ENCODE peak calls at places on chromosomes 2 and 18, in nine cellular contexts. V, X, I, L, F, W, B, R and K are unnamed samples.

GRCh38 chr18:9974279-9974915 is 60.6 kb downstream of the VAPA start:
- DNase-seq in V (no peak), X (no peak), I (no peak), L (no peak), F (no peak), W (peak), B (no peak), R (peak), K (no peak)

GRCh38 chr2:216057688-216058193 is 23.9 kb downstream of the PECR start:
- DNase-seq in V (peak), X (peak), I (peak), L (peak), F (peak), W (no peak), B (no peak), R (peak), K (peak)

GRCh38 chr2:74498500-74499268 is 719 bp downstream of the LBX2 start:
- DNase-seq in V (no peak), X (no peak), I (no peak), L (no peak), F (peak), W (no peak), B (peak), R (no peak), K (no peak)

GRCh38 chr18:79533146-79533545 is 137.4 kb downstream of the NFATC1 start:
- DNase-seq in V (no peak), X (no peak), I (no peak), L (peak), F (no peak), W (no peak), B (no peak), R (no peak), K (no peak)

GRCh38 chr2:172931256-172931894 is 144.3 kb upstream of the MAP3K20 start:
- DNase-seq in V (no peak), X (no peak), I (peak), L (no peak), F (peak), W (peak), B (peak), R (no peak), K (peak)

GRCh38 chr2:85705680-85706039 is 11.5 kb downstream of the GNLY start:
- DNase-seq in V (no peak), X (peak), I (peak), L (no peak), F (peak), W (peak), B (no peak), R (peak), K (peak)

GRCh38 chr2:197838036-197838435 is 33.6 kb downstream of the PLCL1 start:
- DNase-seq in V (no peak), X (no peak), I (peak), L (no peak), F (peak), W (peak), B (no peak), R (peak), K (no peak)

GRCh38 chr2:123894167-123894566 is 130.9 kb upstream of the CNTNAP5 start:
- DNase-seq in V (no peak), X (no peak), I (no peak), L (no peak), F (no peak), W (no peak), B (no peak), R (no peak), K (no peak)

GRCh38 chr2:67465623-67466022 is 68.5 kb downstream of the ETAA1 start:
- DNase-seq in V (no peak), X (no peak), I (no peak), L (no peak), F (no peak), W (no peak), B (no peak), R (no peak), K (no peak)

GRCh38 chr2:99569393-99569792 is 79.6 kb upstream of the REV1 start:
- DNase-seq in V (no peak), X (no peak), I (no peak), L (no peak), F (no peak), W (no peak), B (no peak), R (no peak), K (no peak)

GRCh38 chr18:70036771-70037452 is 89.2 kb upstream of the CD226 start:
- DNase-seq in V (no peak), X (no peak), I (no peak), L (no peak), F (no peak), W (no peak), B (no peak), R (no peak), K (no peak)

GRCh38 chr2:48205137-48205798 is 299.0 kb upstream of the FBXO11 start:
- DNase-seq in V (no peak), X (no peak), I (peak), L (no peak), F (peak), W (peak), B (no peak), R (no peak), K (no peak)

GRCh38 chr18:11901826-11902438 is 6.2 kb downstream of the MPPE1 start:
- DNase-seq in V (no peak), X (no peak), I (no peak), L (no peak), F (no peak), W (no peak), B (no peak), R (no peak), K (no peak)

GRCh38 chr2:31980674-31981356 is 30.0 kb downstream of the MEMO1 start:
- DNase-seq in V (no peak), X (no peak), I (peak), L (no peak), F (peak), W (peak), B (peak), R (no peak), K (no peak)

GRCh38 chr18:50187659-50188058 is 7.3 kb downstream of the MYO5B start:
- DNase-seq in V (no peak), X (no peak), I (no peak), L (no peak), F (no peak), W (no peak), B (no peak), R (no peak), K (no peak)

GRCh38 chr2:84556190-84556589 is 39.9 kb downstream of the DNAH6 start:
- DNase-seq in V (no peak), X (no peak), I (no peak), L (no peak), F (no peak), W (no peak), B (no peak), R (no peak), K (no peak)

GRCh38 chr2:172246649-172247048 is 143.9 kb upstream of the DLX2 start:
- DNase-seq in V (no peak), X (peak), I (no peak), L (no peak), F (peak), W (peak), B (no peak), R (no peak), K (no peak)

GRCh38 chr2:177717831-177718618 is 325.5 kb downstream of the AGPS start:
- DNase-seq in V (no peak), X (peak), I (no peak), L (no peak), F (no peak), W (no peak), B (no peak), R (no peak), K (no peak)

GRCh38 chr2:8453904-8454302 is 228.0 kb upstream of the ID2 start:
- DNase-seq in V (no peak), X (no peak), I (no peak), L (no peak), F (peak), W (peak), B (no peak), R (no peak), K (peak)

GRCh38 chr2:240203842-240204270 is 63.4 kb upstream of the OTOS start:
- DNase-seq in V (no peak), X (no peak), I (no peak), L (peak), F (no peak), W (no peak), B (no peak), R (no peak), K (no peak)

GRCh38 chr2:56009758-56010534 is 86.4 kb upstream of the EFEMP1 start:
- DNase-seq in V (no peak), X (peak), I (peak), L (no peak), F (peak), W (peak), B (peak), R (peak), K (peak)

GRCh38 chr2:25825238-25825637 is 53.0 kb downstream of the ASXL2 start:
- DNase-seq in V (peak), X (no peak), I (no peak), L (no peak), F (no peak), W (no peak), B (no peak), R (no peak), K (no peak)

GRCh38 chr2:151891566-151892194 is 63.5 kb upstream of the ARL5A start:
- DNase-seq in V (no peak), X (no peak), I (no peak), L (no peak), F (no peak), W (no peak), B (no peak), R (no peak), K (no peak)

GRCh38 chr2:240458900-240459391 is 23.5 kb downstream of the GPC1 start:
- DNase-seq in V (no peak), X (no peak), I (no peak), L (no peak), F (no peak), W (no peak), B (no peak), R (no peak), K (no peak)

GRCh38 chr2:173354073-173354600 is 535 bp upstream of the CDCA7 start:
- DNase-seq in V (no peak), X (no peak), I (no peak), L (no peak), F (no peak), W (no peak), B (no peak), R (no peak), K (no peak)

GRCh38 chr2:29509397-29509796 is 394.2 kb downstream of the CLIP4 start:
- DNase-seq in V (no peak), X (no peak), I (no peak), L (no peak), F (no peak), W (no peak), B (no peak), R (no peak), K (peak)

GRCh38 chr2:234137400-234138014 is 87.0 kb downstream of the SPP2 start:
- DNase-seq in V (no peak), X (no peak), I (peak), L (no peak), F (peak), W (no peak), B (no peak), R (no peak), K (peak)

GRCh38 chr2:190404487-190404886 is 3.7 kb upstream of the MFSD6 start:
- DNase-seq in V (no peak), X (peak), I (peak), L (no peak), F (no peak), W (no peak), B (no peak), R (no peak), K (no peak)

GRCh38 chr2:43387092-43388062 is 161.0 kb upstream of the ZFP36L2 start:
- DNase-seq in V (no peak), X (no peak), I (peak), L (no peak), F (peak), W (peak), B (no peak), R (no peak), K (no peak)

GRCh38 chr2:28439127-28439526 is 46.5 kb downstream of the FOSL2 start:
- DNase-seq in V (no peak), X (no peak), I (no peak), L (no peak), F (no peak), W (no peak), B (no peak), R (no peak), K (no peak)

GRCh38 chr2:10267036-10267435 is 35.7 kb upstream of the HPCAL1 start:
- DNase-seq in V (no peak), X (no peak), I (no peak), L (peak), F (no peak), W (no peak), B (no peak), R (no peak), K (no peak)

GRCh38 chr2:124894199-124894598 is 869.1 kb downstream of the CNTNAP5 start:
- DNase-seq in V (no peak), X (no peak), I (no peak), L (no peak), F (no peak), W (peak), B (no peak), R (no peak), K (no peak)

GRCh38 chr18:50183556-50183955 is 11.4 kb downstream of the MYO5B start:
- DNase-seq in V (no peak), X (peak), I (peak), L (no peak), F (peak), W (peak), B (no peak), R (peak), K (peak)

GRCh38 chr2:97701851-97702465 is 11.4 kb upstream of the ZAP70 start:
- DNase-seq in V (no peak), X (no peak), I (peak), L (no peak), F (peak), W (no peak), B (no peak), R (no peak), K (no peak)

GRCh38 chr2:189648846-189649529 is 12.3 kb upstream of the ASNSD1 start:
- DNase-seq in V (no peak), X (no peak), I (no peak), L (no peak), F (no peak), W (peak), B (no peak), R (no peak), K (no peak)

GRCh38 chr2:158650646-158651357 is 144.3 kb upstream of the DAPL1 start:
- DNase-seq in V (no peak), X (no peak), I (no peak), L (no peak), F (no peak), W (no peak), B (no peak), R (no peak), K (no peak)

GRCh38 chr18:31581498-31582197 is 10.0 kb upstream of the TTR start:
- DNase-seq in V (no peak), X (no peak), I (no peak), L (no peak), F (peak), W (peak), B (no peak), R (no peak), K (no peak)

GRCh38 chr2:110931648-110932047 is 189.1 kb upstream of the BCL2L11 start:
- DNase-seq in V (no peak), X (no peak), I (no peak), L (no peak), F (no peak), W (peak), B (no peak), R (peak), K (peak)

GRCh38 chr18:3611313-3612038 is 161.5 kb downstream of the TGIF1 start:
- DNase-seq in V (no peak), X (no peak), I (no peak), L (no peak), F (no peak), W (no peak), B (no peak), R (no peak), K (no peak)

DNA sequence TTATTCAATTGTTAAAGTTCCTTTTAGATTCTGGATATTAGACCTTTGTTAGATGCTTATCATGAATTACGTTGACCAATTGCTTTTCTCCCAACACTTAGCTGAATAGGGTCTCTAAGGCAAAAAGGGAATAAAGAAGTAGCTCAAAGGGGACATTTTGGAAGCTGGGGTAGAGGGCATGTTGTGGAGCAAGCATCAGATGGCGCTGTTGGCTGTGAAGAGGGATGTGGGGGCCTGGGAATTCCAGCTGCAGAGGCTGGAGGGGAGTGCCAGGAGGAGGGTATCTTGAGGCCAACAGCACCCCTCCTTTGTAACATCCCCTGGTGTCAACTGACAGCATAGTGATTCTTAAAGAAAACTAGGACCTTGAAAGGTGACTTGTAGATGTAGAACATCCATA is 198.2 kb downstream of the ADCYAP1 start:
- DNase-seq in V (no peak), X (no peak), I (no peak), L (no peak), F (no peak), W (no peak), B (no peak), R (no peak), K (no peak)
- TF ChIP-seq CTCF in V (no peak), X (no peak), I (no peak), L (no peak), F (no peak), W (no peak), B (no peak), R (no peak), K (no peak)

GRCh38 chr2:37084797-37085196 is 479 bp downstream of the GPATCH11 start:
- DNase-seq in V (no peak), X (no peak), I (no peak), L (no peak), F (no peak), W (no peak), B (no peak), R (no peak), K (no peak)

GRCh38 chr2:37085731-37086147 is 1.4 kb downstream of the GPATCH11 start:
- DNase-seq in V (no peak), X (no peak), I (peak), L (no peak), F (peak), W (peak), B (no peak), R (peak), K (no peak)

GRCh38 chr2:37080231-37080630 is 3.9 kb downstream of the HEATR5B start:
- DNase-seq in V (no peak), X (no peak), I (no peak), L (no peak), F (no peak), W (no peak), B (no peak), R (no peak), K (no peak)

GRCh38 chr2:37083873-37084792 is at the start of the genes GPATCH11 and HEATR5B:
- DNase-seq in V (peak), X (peak), I (peak), L (peak), F (peak), W (peak), B (peak), R (peak), K (peak)

GRCh38 chr2:37080674-37081073 is 3.5 kb downstream of the HEATR5B start:
- DNase-seq in V (no peak), X (no peak), I (no peak), L (no peak), F (no peak), W (no peak), B (no peak), R (no peak), K (no peak)
- H3K4me3 ChIP-seq in V (no peak), X (no peak), I (no peak), L (no peak), F (no peak), W (no peak), B (no peak), R (no peak), K (no peak)

GRCh38 chr2:117057021-117057420 is 757.5 kb upstream of the DDX18 start:
- DNase-seq in V (no peak), X (no peak), I (no peak), L (no peak), F (no peak), W (no peak), B (no peak), R (no peak), K (no peak)

GRCh38 chr2:117055499-117056375 is 758.8 kb upstream of the DDX18 start:
- DNase-seq in V (no peak), X (no peak), I (no peak), L (no peak), F (no peak), W (no peak), B (no peak), R (no peak), K (no peak)

GRCh38 chr2:117058366-117058765 is 756.1 kb upstream of the DDX18 start:
- DNase-seq in V (no peak), X (no peak), I (no peak), L (no peak), F (no peak), W (no peak), B (no peak), R (no peak), K (no peak)

GRCh38 chr2:117056376-117056748 is 758.1 kb upstream of the DDX18 start:
- DNase-seq in V (no peak), X (no peak), I (no peak), L (no peak), F (no peak), W (no peak), B (no peak), R (no peak), K (no peak)
- TF ChIP-seq CTCF in V (no peak), X (no peak), I (no peak), L (no peak), F (no peak), W (no peak), B (no peak), R (no peak), K (no peak)

DNA sequence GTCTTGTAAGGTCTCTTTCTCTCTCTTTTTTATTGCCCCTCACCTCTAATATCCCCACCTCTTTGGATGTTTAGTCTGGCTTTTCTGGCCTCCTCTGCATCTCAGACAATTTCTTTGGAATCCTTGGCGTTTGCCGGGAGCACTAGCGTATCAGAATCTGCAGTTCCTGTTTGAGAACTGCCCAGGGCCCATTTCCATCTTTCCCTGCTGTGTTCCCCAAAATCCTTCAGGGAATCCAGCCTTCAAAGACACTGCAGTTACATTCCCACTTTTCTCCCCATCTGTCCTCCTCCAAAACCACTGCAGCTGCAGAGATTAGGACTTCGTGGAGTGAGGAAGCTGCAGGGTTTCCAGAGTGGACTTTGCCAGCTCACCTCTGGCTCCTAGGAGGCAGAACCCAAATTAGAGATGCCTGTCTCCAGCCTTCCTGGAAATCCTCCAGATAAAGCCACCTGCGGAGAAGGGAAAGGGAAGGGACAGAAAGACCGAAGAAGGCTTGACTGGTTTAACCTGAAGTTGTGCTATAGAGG is 2.7 kb downstream of the VSNL1 start:
- DNase-seq in V (no peak), X (no peak), I (no peak), L (no peak), F (no peak), W (no peak), B (no peak), R (no peak), K (no peak)
- H3K4me3 ChIP-seq in V (no peak), X (no peak), I (no peak), L (no peak), F (no peak), W (no peak), B (no peak), R (no peak), K (peak)

GRCh38 chr18:36901277-36901701 is 72.4 kb downstream of the KIAA1328 start:
- DNase-seq in V (no peak), X (no peak), I (no peak), L (no peak), F (peak), W (peak), B (no peak), R (peak), K (peak)

GRCh38 chr18:36897253-36897652 is 68.3 kb downstream of the KIAA1328 start:
- DNase-seq in V (no peak), X (no peak), I (no peak), L (no peak), F (no peak), W (no peak), B (no peak), R (no peak), K (no peak)

GRCh38 chr18:36903215-36903928 is 74.4 kb downstream of the KIAA1328 start:
- DNase-seq in V (no peak), X (no peak), I (no peak), L (no peak), F (peak), W (peak), B (no peak), R (peak), K (no peak)

GRCh38 chr18:36895606-36896005 is 66.7 kb downstream of the KIAA1328 start:
- DNase-seq in V (no peak), X (no peak), I (no peak), L (no peak), F (no peak), W (no peak), B (no peak), R (no peak), K (no peak)

GRCh38 chr18:36899289-36899688 is 70.4 kb downstream of the KIAA1328 start:
- DNase-seq in V (no peak), X (peak), I (no peak), L (no peak), F (peak), W (peak), B (no peak), R (peak), K (no peak)
- TF ChIP-seq CTCF in V (no peak), X (peak), I (peak), L (peak), F (peak), W (no peak), B (no peak), R (peak), K (no peak)

GRCh38 chr18:74497778-74498177 is 1.6 kb downstream of the CNDP2 start:
- DNase-seq in V (no peak), X (no peak), I (no peak), L (no peak), F (no peak), W (no peak), B (no peak), R (peak), K (no peak)
- H3K4me3 ChIP-seq in V (no peak), X (no peak), I (no peak), L (no peak), F (no peak), W (no peak), B (no peak), R (no peak), K (no peak)